ENCODE peak calls at places on chromosomes 6 and 20, in four cellular contexts. G is IMR-90, R is H1, H is H9. Z is an unnamed sample.

GRCh38 chr6:116238083-116238482 is 15.8 kb downstream of the TSPYL4 start:
- DNase-seq in G (peak), H (no peak), R (no peak), Z (no peak)

GRCh38 chr6:14986370-14986769 is 259.5 kb upstream of the JARID2 start:
- DNase-seq in G (no peak), H (no peak), R (no peak), Z (no peak)

GRCh38 chr6:163814494-163815364 is 400.2 kb downstream of the QKI start:
- DNase-seq in H (no peak), R (no peak), G (peak), Z (no peak)

GRCh38 chr20:23314714-23315498 is 35.7 kb upstream of the NXT1 start:
- DNase-seq in R (no peak), G (no peak), H (no peak), Z (no peak)

GRCh38 chr6:75205776-75206334 is at the start of gene COL12A1:
- DNase-seq in R (no peak), G (peak), H (peak), Z (peak)

GRCh38 chr20:1283522-1284210 is 17.6 kb downstream of the SNPH start:
- DNase-seq in R (no peak), H (no peak), G (peak), Z (peak)

GRCh38 chr6:84137051-84137375 is 90.4 kb downstream of the CEP162 start:
- DNase-seq in G (peak), R (no peak), H (no peak), Z (no peak)

GRCh38 chr6:107488875-107489635 is 862 bp upstream of the SOBP start:
- DNase-seq in H (peak), R (no peak), G (peak), Z (peak)

GRCh38 chr6:156851447-156851846 is 74.3 kb downstream of the ARID1B start:
- DNase-seq in G (no peak), R (no peak), H (no peak), Z (no peak)

GRCh38 chr6:116556065-116556464 is 2.5 kb downstream of the CALHM4 start:
- DNase-seq in G (peak), R (no peak), H (no peak), Z (no peak)

GRCh38 chr6:1215023-1215422 is 96.9 kb upstream of the FOXQ1 start:
- DNase-seq in R (no peak), H (no peak), G (no peak), Z (no peak)

GRCh38 chr6:96502915-96503314 is 18.7 kb upstream of the UFL1 start:
- DNase-seq in H (no peak), G (no peak), R (no peak), Z (no peak)

GRCh38 chr6:146770275-146770964 is 171.6 kb downstream of the ADGB start:
- DNase-seq in H (no peak), G (no peak), R (no peak), Z (peak)

GRCh38 chr6:132209351-132209750 is 191.9 kb downstream of the MOXD1 start:
- DNase-seq in G (no peak), H (no peak), R (no peak), Z (peak)

GRCh38 chr6:11616200-11616611 is 78.7 kb downstream of the TMEM170B start:
- DNase-seq in R (no peak), G (peak), H (no peak), Z (peak)

DNA sequence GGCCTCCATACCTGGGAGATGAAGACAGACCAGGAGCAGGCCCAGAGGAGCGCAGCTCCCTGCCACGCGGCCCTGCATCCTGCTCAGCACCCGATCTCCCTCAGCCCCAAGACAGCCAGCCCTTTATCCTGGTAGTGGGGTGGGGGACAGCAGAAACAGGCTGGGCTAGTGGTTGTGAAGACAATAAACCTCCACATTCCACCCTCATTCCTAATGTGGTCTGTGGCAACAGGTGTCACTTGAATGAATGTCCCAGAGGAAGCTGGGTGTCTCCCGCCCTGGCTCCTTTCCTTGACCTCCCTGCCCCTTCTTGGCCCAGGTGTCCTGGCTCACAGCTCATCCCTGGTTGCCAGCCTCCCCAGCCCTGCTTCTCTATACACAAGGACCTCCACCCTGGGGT is at the start of gene C6orf15:
- DNase-seq in H (no peak), G (no peak), R (no peak), Z (peak)
- H2AK5ac ChIP-seq in H (no peak), G (peak), R (no peak), Z (no peak)

GRCh38 chr20:19973920-19974620 is 43.1 kb upstream of the NAA20 start:
- DNase-seq in H (no peak), G (peak), R (no peak), Z (no peak)

GRCh38 chr20:19976595-19977372 is 40.4 kb upstream of the NAA20 start:
- DNase-seq in R (peak), H (no peak), G (peak), Z (peak)

GRCh38 chr20:19975901-19976300 is 41.3 kb upstream of the NAA20 start:
- DNase-seq in G (no peak), R (no peak), H (no peak), Z (no peak)

GRCh38 chr20:19974621-19975435 is 42.3 kb upstream of the NAA20 start:
- DNase-seq in G (peak), R (no peak), H (no peak), Z (no peak)

DNA sequence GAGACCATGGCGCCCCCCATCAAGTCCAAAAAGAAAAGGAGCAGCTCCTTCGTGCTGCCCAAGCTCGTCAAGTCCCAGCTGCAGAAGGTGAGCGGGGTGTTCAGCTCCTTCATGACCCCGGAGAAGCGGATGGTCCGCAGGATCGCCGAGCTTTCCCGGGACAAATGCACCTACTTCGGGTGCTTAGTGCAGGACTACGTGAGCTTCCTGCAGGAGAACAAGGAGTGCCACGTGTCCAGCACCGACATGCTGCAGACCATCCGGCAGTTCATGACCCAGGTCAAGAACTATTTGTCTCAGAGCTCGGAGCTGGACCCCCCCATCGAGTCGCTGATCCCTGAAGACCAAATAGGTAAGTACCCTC is 41.7 kb upstream of the NAA20 start:
- DNase-seq in R (no peak), G (peak), H (no peak), Z (no peak)
- H4K8ac ChIP-seq in R (peak), G (peak), H (no peak), Z (no peak)

DNA sequence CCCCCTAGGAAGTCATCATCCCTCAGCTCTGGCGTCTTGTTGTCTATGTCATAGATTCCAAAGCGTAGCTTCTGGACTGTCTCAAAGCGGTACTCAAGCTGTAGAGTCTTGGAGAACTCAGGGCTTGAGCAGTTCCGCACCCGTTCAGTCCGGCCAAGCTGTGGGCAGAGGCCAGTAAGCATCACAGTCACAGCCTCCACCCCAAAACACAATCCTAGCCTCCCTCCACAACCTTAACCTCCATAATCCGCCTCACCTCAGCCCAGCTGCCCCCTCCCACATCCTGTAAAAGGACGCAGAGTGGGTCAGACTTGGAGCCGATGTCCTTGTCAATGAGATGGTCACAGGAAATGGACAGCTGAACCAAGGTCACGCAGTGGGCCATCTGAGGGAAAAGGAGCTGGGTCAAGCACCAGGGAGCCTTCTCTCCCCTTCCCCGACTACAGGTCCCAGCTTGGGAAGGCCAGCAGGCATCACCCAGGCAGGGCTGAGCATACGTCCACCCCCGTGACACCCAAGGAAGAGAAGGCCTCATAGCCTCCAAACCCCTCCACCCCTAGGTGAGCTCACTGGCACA is 17.0 kb downstream of the SPAG4 start:
- DNase-seq in G (no peak), R (no peak), H (no peak), Z (no peak)
- H4K5ac ChIP-seq in G (no peak), R (no peak), H (no peak), Z (no peak)

DNA sequence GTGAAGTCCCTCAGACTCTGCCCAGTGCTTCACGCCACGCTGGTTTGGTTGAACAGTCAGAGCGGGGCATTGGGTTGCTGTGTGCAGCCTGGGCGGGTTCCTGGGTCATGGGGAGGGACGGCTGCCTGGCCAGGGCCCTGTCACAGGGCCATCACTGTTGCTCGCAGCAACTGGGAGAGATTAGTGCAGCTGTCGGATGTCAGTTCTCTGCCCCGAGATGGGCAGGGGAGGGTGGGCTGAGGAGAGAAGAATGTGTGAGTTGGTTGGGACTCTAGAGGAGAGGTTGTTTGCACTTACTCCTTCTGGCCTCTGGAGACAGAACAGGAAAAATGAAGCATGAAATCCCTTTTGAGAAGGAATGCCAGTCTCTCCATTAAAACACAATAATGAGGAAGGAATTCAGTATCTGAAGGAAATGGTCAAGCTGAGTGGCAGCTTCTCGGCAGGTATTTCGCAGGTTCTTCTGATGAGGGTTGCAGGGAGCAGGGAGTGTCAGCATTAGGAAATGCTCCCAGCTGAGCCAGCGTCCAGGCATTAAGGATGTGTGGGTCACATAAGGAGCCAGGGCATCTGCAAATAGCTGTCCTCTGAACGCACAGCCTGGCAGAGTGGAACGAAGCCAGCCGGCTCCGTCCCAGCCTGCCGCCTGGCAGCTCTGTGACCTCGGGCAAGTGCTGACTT is 95.9 kb downstream of the SSR1 start:
- DNase-seq in H (no peak), G (no peak), R (no peak), Z (peak)
- H2AK5ac ChIP-seq in H (no peak), G (no peak), R (no peak), Z (no peak)

GRCh38 chr20:46117704-46118467 is at the start of gene CD40:
- DNase-seq in G (peak), H (peak), R (peak), Z (peak)
- H4K8ac ChIP-seq in G (no peak), H (no peak), R (peak), Z (no peak)

GRCh38 chr6:46961248-46961647 is 39.5 kb upstream of the ADGRF5 start:
- DNase-seq in G (no peak), H (no peak), R (no peak), Z (no peak)
- H4K5ac ChIP-seq in G (no peak), H (no peak), R (no peak), Z (no peak)

Z was measured in mesendoderm.